ENCODE peak calls at places on chromosomes 4 and X, in ten cellular contexts. U, H, L, I, D, Q, M, O, C and X are unnamed samples.
A peak's percentile ranks its signal among the peaks of the same experiment; 100 is the strongest.

GRCh38 chr4:3717241-3717640 is 48.9 kb upstream of the ADRA2C start:
- DNase-seq in C (no peak), H (no peak), I (no peak), O (no peak), U (no peak), Q (no peak), M (no peak), L (no peak), D (no peak), X (no peak)

GRCh38 chrX:18461431-18461830 is 36.0 kb downstream of the CDKL5 start:
- DNase-seq in L (no peak), Q (no peak), I (no peak), D (no peak), M (no peak), O (no peak), C (no peak), U (no peak), H (no peak), X (no peak)

GRCh38 chr4:2843909-2844584 is 403 bp downstream of the ADD1 start:
- DNase-seq in L (peak; percentile 14), D (no peak), Q (no peak), H (no peak), I (no peak), C (no peak), O (no peak), U (no peak), M (peak; percentile 49), X (no peak)

GRCh38 chrX:109352121-109352556 is 129.7 kb downstream of the GUCY2F start:
- DNase-seq in L (peak; percentile 15), U (no peak), D (peak; percentile 43), M (no peak), Q (no peak), C (no peak), O (no peak), I (no peak), H (no peak), X (peak; percentile 43)

GRCh38 chrX:39504850-39505259 is 592.9 kb downstream of the BCOR start:
- DNase-seq in U (no peak), D (no peak), C (no peak), M (no peak), L (no peak), I (no peak), Q (no peak), H (no peak), O (no peak), X (no peak)

GRCh38 chr4:124061413-124061812 is 651.1 kb downstream of the ANKRD50 start:
- DNase-seq in L (no peak), U (no peak), C (no peak), I (no peak), H (no peak), D (peak; percentile 65), O (no peak), M (no peak), Q (no peak), X (peak; percentile 67)

GRCh38 chr4:24475756-24476155 is 108.6 kb downstream of the DHX15 start:
- DNase-seq in H (no peak), L (no peak), C (no peak), O (no peak), D (no peak), I (no peak), Q (no peak), U (no peak), M (no peak), X (no peak)

GRCh38 chr4:46370531-46370930 is 19.4 kb downstream of the GABRA2 start:
- DNase-seq in L (no peak), M (no peak), C (no peak), I (no peak), H (no peak), D (no peak), O (no peak), U (no peak), Q (no peak), X (no peak)

GRCh38 chr4:61200195-61200990 is at the start of gene ADGRL3:
- DNase-seq in C (peak; percentile 27), M (peak; percentile 83), L (no peak), D (no peak), H (no peak), I (no peak), U (no peak), O (no peak), Q (no peak), X (no peak)

GRCh38 chrX:101079736-101080135 is 1.1 kb downstream of the TMEM35A start:
- DNase-seq in Q (no peak), I (no peak), H (no peak), U (no peak), C (no peak), L (no peak), D (no peak), O (no peak), M (no peak), X (no peak)

GRCh38 chr4:57254727-57255126 is 144.5 kb upstream of the IGFBP7 start:
- DNase-seq in L (no peak), H (no peak), Q (no peak), U (no peak), I (no peak), M (no peak), O (no peak), D (no peak), C (no peak), X (no peak)

GRCh38 chr4:147772459-147772969 is 40.6 kb downstream of the ARHGAP10 start:
- DNase-seq in M (no peak), U (no peak), Q (no peak), I (no peak), O (no peak), C (peak; percentile 34), L (peak; percentile 84), D (no peak), H (no peak), X (peak; percentile 87)

GRCh38 chr4:10094841-10095240 is 21.8 kb downstream of the WDR1 start:
- DNase-seq in H (no peak), C (no peak), I (no peak), O (no peak), Q (no peak), M (no peak), D (no peak), U (no peak), L (no peak), X (no peak)